ENCODE peak calls at places on chromosome 13, in six cellular contexts. R, A, E, C, O and P are unnamed samples.

GRCh38 chr13:99657848-99658265 is 156.6 kb downstream of the TM9SF2 start:
- DNase-seq in O (peak), R (no peak), E (no peak), C (no peak), A (peak), P (no peak)

GRCh38 chr13:112447761-112448603 is 71.8 kb downstream of the SPACA7 start:
- DNase-seq in A (no peak), E (no peak), C (no peak), R (no peak), O (no peak), P (no peak)

GRCh38 chr13:58300974-58301681 is 669.6 kb downstream of the PCDH17 start:
- DNase-seq in A (no peak), R (no peak), O (no peak), E (no peak), C (no peak), P (no peak)

GRCh38 chr13:67226686-67227085 is 3.5 kb downstream of the PCDH9 start:
- DNase-seq in E (no peak), A (no peak), C (no peak), R (no peak), O (no peak), P (no peak)

GRCh38 chr13:51364404-51365008 is 25.0 kb downstream of the SERPINE3 start:
- DNase-seq in O (no peak), C (no peak), A (peak), R (no peak), E (no peak), P (no peak)

GRCh38 chr13:36031490-36031889 is 99.7 kb downstream of the DCLK1 start:
- DNase-seq in R (no peak), C (no peak), A (no peak), E (no peak), O (no peak), P (no peak)

GRCh38 chr13:59846845-59847620 is 316.7 kb downstream of the DIAPH3 start:
- DNase-seq in O (no peak), R (no peak), E (no peak), A (no peak), C (no peak), P (no peak)

GRCh38 chr13:40480915-40481525 is 185.4 kb downstream of the FOXO1 start:
- DNase-seq in O (no peak), A (no peak), C (no peak), R (no peak), E (no peak), P (no peak)

GRCh38 chr13:50171585-50172282 is 156.5 kb downstream of the KCNRG start:
- DNase-seq in C (no peak), E (no peak), R (no peak), O (no peak), A (no peak), P (no peak)

GRCh38 chr13:77828815-77829214 is 89.8 kb downstream of the EDNRB start:
- DNase-seq in C (no peak), R (no peak), O (no peak), E (no peak), A (no peak), P (no peak)

GRCh38 chr13:27290715-27291114 is 20.1 kb downstream of the RASL11A start:
- DNase-seq in A (no peak), E (no peak), O (no peak), C (no peak), R (no peak), P (no peak)

GRCh38 chr13:68076046-68076445 is 845.9 kb upstream of the PCDH9 start:
- DNase-seq in O (no peak), A (no peak), R (no peak), C (no peak), E (no peak), P (peak)

GRCh38 chr13:50740052-50740741 is 103.3 kb downstream of the DLEU7 start:
- DNase-seq in A (peak), O (no peak), R (no peak), C (no peak), E (no peak), P (no peak)

GRCh38 chr13:39565036-39565949 is 37.7 kb downstream of the LHFPL6 start:
- DNase-seq in A (peak), C (no peak), E (no peak), R (no peak), O (peak), P (no peak)

GRCh38 chr13:78689011-78689410 is 30.1 kb upstream of the OBI1 start:
- DNase-seq in A (no peak), R (no peak), C (no peak), E (no peak), O (peak), P (no peak)

GRCh38 chr13:98065468-98065867 is 77.4 kb upstream of the FARP1 start:
- DNase-seq in A (no peak), O (no peak), R (no peak), E (no peak), C (no peak), P (no peak)
- TF ChIP-seq CTCF in A (no peak), O (no peak), R (no peak), E (no peak), C (peak), P (no peak)

GRCh38 chr13:91409661-91410060 is 11.2 kb downstream of the GPC5 start:
- DNase-seq in C (no peak), A (no peak), R (no peak), O (no peak), E (no peak), P (no peak)

GRCh38 chr13:91401916-91402315 is 3.5 kb downstream of the GPC5 start:
- DNase-seq in E (no peak), C (no peak), R (no peak), A (no peak), O (no peak), P (no peak)

GRCh38 chr13:91405240-91405639 is 6.8 kb downstream of the GPC5 start:
- DNase-seq in A (no peak), E (no peak), C (no peak), R (no peak), O (no peak), P (no peak)

DNA sequence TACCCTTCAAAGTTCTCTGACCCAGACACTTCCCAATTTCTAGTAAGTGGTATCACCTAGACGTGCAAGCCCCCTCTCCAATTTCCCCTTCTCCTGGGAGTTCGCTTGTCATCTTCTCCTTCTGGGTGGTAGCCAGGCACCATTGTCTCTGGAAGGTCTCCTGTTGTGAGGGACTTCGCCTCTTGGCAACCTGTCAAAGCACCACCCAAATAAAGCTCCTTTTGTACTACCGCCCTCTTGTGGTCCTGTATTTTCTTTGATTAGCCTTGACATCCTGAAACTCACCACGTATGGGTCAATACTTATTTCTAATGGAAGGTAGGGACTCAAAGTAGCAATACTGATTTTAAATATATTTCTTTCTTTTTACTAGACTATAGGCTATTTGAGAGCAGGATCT is 8.2 kb downstream of the GPC5 start:
- DNase-seq in C (peak), A (no peak), R (no peak), E (no peak), O (peak), P (no peak)
- TF ChIP-seq CTCF in C (peak), A (peak), R (no peak), E (no peak), O (peak), P (peak)

GRCh38 chr13:94610475-94610874 is 8.8 kb downstream of the GPR180 start:
- DNase-seq in O (no peak), A (no peak), C (no peak), E (no peak), R (no peak), P (no peak)
- TF ChIP-seq CTCF in O (no peak), A (no peak), C (no peak), E (no peak), R (no peak), P (no peak)

GRCh38 chr13:75907044-75907443 is 270.9 kb downstream of the LMO7 start:
- DNase-seq in A (no peak), R (no peak), E (no peak), C (no peak), O (no peak), P (no peak)

GRCh38 chr13:75902166-75903104 is 266.3 kb downstream of the LMO7 start:
- DNase-seq in O (no peak), E (no peak), C (no peak), R (no peak), A (no peak), P (no peak)

GRCh38 chr13:75908137-75908536 is 272.0 kb downstream of the LMO7 start:
- DNase-seq in A (peak), O (peak), R (no peak), E (no peak), C (no peak), P (no peak)

GRCh38 chr13:75904012-75904411 is 267.9 kb downstream of the LMO7 start:
- DNase-seq in A (no peak), E (no peak), C (no peak), O (no peak), R (no peak), P (no peak)

GRCh38 chr13:75906315-75906714 is 270.2 kb downstream of the LMO7 start:
- DNase-seq in E (no peak), R (no peak), C (no peak), A (no peak), O (no peak), P (no peak)
- TF ChIP-seq CTCF in E (no peak), R (no peak), C (no peak), A (no peak), O (no peak), P (no peak)